ENCODE peak calls at places on chromosomes 3 and 15, in four cellular contexts. M, E, A and T are unnamed samples.

GRCh38 chr3:132368962-132369361 is 48.3 kb upstream of the DNAJC13 start:
- DNase-seq in M (no peak), E (peak; percentile 36), A (no peak), T (no peak)

GRCh38 chr15:42457445-42458442 is 33.2 kb downstream of the ZNF106 start:
- DNase-seq in M (peak; percentile 95), E (peak; percentile 27), A (peak; percentile 85), T (no peak)

GRCh38 chr15:62495670-62496328 is 330.7 kb upstream of the C2CD4B start:
- DNase-seq in M (peak; percentile 97), E (peak; percentile 68), A (peak; percentile 83), T (no peak)

GRCh38 chr15:45326776-45327175 is 51.6 kb downstream of the GATM start:
- DNase-seq in M (no peak), E (no peak), A (no peak), T (no peak)

GRCh38 chr15:40873625-40874561 is at the start of gene RHOV:
- DNase-seq in M (no peak), E (peak; percentile 63), A (no peak), T (peak; percentile 25)

GRCh38 chr15:29998017-29998416 is 84.7 kb upstream of the GOLGA8J start:
- DNase-seq in M (no peak), E (no peak), A (no peak), T (no peak)

GRCh38 chr15:31265871-31266711 is 60.5 kb upstream of the KLF13 start:
- DNase-seq in M (no peak), E (no peak), A (peak; percentile 66), T (peak; percentile 58)

GRCh38 chr3:36394176-36394575 is 13.9 kb downstream of the STAC start:
- DNase-seq in M (peak; percentile 53), E (no peak), A (no peak), T (no peak)

GRCh38 chr3:111796566-111796965 is 62.5 kb upstream of the PHLDB2 start:
- DNase-seq in M (no peak), E (no peak), A (no peak), T (no peak)

GRCh38 chr3:172701056-172701455 is 9.8 kb downstream of the NCEH1 start:
- DNase-seq in M (no peak), E (no peak), A (no peak), T (no peak)

GRCh38 chr3:157030712-157031111 is 129.2 kb downstream of the CCNL1 start:
- DNase-seq in M (peak; percentile 28), E (peak; percentile 4), A (no peak), T (no peak)

GRCh38 chr15:38843736-38844590 is 279.3 kb upstream of the RASGRP1 start:
- DNase-seq in M (peak; percentile 59), E (no peak), A (no peak), T (no peak)

GRCh38 chr15:92906563-92907081 is 6.5 kb downstream of the CHD2 start:
- DNase-seq in M (peak; percentile 76), E (peak; percentile 99), A (no peak), T (peak; percentile 35)

GRCh38 chr3:115667175-115668065 is 44.1 kb downstream of the GAP43 start:
- DNase-seq in M (peak; percentile 83), E (peak; percentile 83), A (no peak), T (no peak)

GRCh38 chr3:141050576-141050912 is 603 bp upstream of the SPSB4 start:
- DNase-seq in M (no peak), E (no peak), A (no peak), T (no peak)

GRCh38 chr3:133376805-133377204 is 23.1 kb upstream of the BFSP2 start:
- DNase-seq in M (peak; percentile 8), E (no peak), A (no peak), T (no peak)

GRCh38 chr3:81302045-81302444 is 459.4 kb downstream of the GBE1 start:
- DNase-seq in M (peak; percentile 59), E (peak; percentile 39), A (no peak), T (no peak)

GRCh38 chr3:9301798-9302197 is 52.4 kb upstream of the SRGAP3 start:
- DNase-seq in M (no peak), E (peak; percentile 92), A (no peak), T (no peak)

GRCh38 chr15:41535529-41535928 is 8.5 kb downstream of the RPAP1 start:
- DNase-seq in M (no peak), E (no peak), A (no peak), T (no peak)

GRCh38 chr15:99427668-99428361 is 138.0 kb upstream of the MEF2A start:
- DNase-seq in M (no peak), E (no peak), A (no peak), T (no peak)

GRCh38 chr3:128176270-128176831 is 23.1 kb downstream of the EEFSEC start:
- DNase-seq in M (no peak), E (no peak), A (no peak), T (no peak)

GRCh38 chr3:124053871-124054270 is 61.9 kb upstream of the ROPN1 start:
- DNase-seq in M (no peak), E (no peak), A (no peak), T (no peak)

DNA sequence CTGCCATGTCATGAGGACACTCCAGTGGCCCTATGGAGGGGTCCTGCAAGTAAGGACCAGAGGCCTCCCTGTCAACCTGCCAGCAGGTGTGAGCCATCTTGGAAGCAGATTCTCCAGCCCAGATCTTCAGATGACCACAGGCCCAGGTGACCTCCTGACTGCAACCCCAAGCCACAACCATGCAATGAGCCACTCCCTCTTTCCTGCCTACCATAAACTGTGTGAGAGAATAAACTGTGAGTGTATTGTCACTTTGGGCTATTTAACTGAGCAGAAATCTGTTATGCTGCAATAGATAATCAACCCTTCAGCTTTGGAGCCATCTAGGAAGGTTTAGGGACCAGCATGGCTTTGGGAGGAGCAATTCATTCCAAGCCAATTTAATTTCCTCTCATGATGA is 367.9 kb downstream of the SHQ1 start:
- DNase-seq in M (no peak), E (no peak), A (no peak), T (no peak)
- TF ChIP-seq CTCF in M (no peak), E (no peak), A (no peak), T (no peak)

GRCh38 chr3:49327485-49327884 is 12.4 kb downstream of the USP4 start:
- DNase-seq in M (peak; percentile 14), E (no peak), A (no peak), T (no peak)

GRCh38 chr3:49329201-49329600 is 10.7 kb downstream of the USP4 start:
- DNase-seq in M (no peak), E (peak; percentile 60), A (no peak), T (no peak)

GRCh38 chr3:49333091-49333490 is 6.8 kb downstream of the USP4 start:
- DNase-seq in M (no peak), E (no peak), A (no peak), T (no peak)
- TF ChIP-seq CTCF in M (no peak), E (no peak), A (no peak), T (no peak)

GRCh38 chr3:138348107-138348949 is at the start of gene MRAS:
- DNase-seq in M (peak; percentile 77), E (peak; percentile 31), A (peak; percentile 87), T (no peak)
- TF ChIP-seq CTCF in M (no peak), E (peak; percentile 41), A (peak; percentile 45), T (peak; percentile 15)

GRCh38 chr3:94115482-94115881 is 52.6 kb downstream of the NSUN3 start:
- DNase-seq in M (peak; percentile 58), E (peak; percentile 46), A (no peak), T (no peak)
- TF ChIP-seq CTCF in M (peak; percentile 50), E (peak; percentile 33), A (no peak), T (no peak)

DNA sequence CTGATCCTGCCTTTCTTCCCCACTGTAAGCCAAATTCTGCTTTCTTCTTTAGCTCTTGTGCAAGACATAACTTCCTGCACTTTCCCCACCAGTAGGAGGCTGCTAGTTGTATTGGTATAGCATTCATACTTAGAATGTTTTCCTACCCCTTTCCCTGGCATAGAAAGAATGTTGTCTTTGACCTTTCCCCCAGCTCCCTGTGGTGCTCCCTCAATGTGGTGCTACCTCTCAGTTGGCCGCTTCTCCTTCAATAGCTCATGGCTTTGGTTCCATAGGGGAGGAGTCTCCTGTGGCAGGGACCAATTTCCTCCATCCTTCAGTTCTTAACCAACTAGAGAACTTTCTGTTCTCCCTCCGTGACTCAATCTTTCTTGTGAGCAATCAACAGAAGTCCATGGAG is 67.5 kb upstream of the AKAP13 start:
- DNase-seq in M (peak; percentile 90), E (no peak), A (no peak), T (no peak)
- TF ChIP-seq CTCF in M (peak; percentile 46), E (peak; percentile 20), A (no peak), T (no peak)

DNA sequence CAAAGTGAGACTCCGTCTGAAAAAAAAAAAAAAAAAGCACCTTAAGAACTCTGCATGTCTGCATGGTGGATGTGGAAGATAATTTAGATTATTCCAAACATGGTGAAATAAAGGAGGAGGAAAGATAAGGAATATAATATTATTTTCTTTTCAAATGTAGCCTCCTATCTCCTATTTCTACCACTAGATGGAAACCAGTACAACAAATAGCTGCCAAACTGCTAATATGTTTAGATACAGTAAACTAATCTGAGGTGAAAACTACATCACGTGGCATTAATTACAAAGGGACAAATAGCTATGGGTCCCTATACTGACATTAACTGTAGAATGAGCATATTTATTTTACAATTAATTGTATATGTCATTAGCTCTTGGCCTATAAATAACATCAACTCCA is 197.8 kb downstream of the TBC1D5 start:
- DNase-seq in M (peak; percentile 14), E (no peak), A (no peak), T (no peak)
- TF ChIP-seq CTCF in M (peak; percentile 35), E (no peak), A (no peak), T (no peak)

GRCh38 chr15:89740137-89740536 is 10.9 kb downstream of the MESP1 start:
- DNase-seq in M (peak; percentile 75), E (peak; percentile 71), A (no peak), T (peak; percentile 46)
- TF ChIP-seq CTCF in M (peak; percentile 90), E (peak; percentile 84), A (peak; percentile 86), T (peak; percentile 91)